ENCODE peak calls at places on chromosomes 6 and 20, in four cellular contexts. One of them, this sample, is unnamed.

GRCh38 chr6:158232445-158233213 is 64.5 kb downstream of the GTF2H5 start:
- DNase-seq in activated CD4-positive, alpha-beta memory T cell treated with anti-CD3 and anti-CD28 coated beads, Interleukin-2, amount 10 ng/mL, durations not matched to agents 7 days and 5 days: peak; percentile 48
- DNase-seq in foreskin fibroblast: peak; percentile 84
- DNase-seq in KG1: peak; percentile 7
- DNase-seq in this sample: peak; percentile 26

GRCh38 chr20:56630086-56630493 is 984 bp downstream of the TFAP2C start:
- DNase-seq in activated CD4-positive, alpha-beta memory T cell treated with anti-CD3 and anti-CD28 coated beads, Interleukin-2, amount 10 ng/mL, durations not matched to agents 7 days and 5 days: no peak
- DNase-seq in foreskin fibroblast: peak; percentile 95
- DNase-seq in KG1: peak; percentile 12
- DNase-seq in this sample: no peak

GRCh38 chr6:34132486-34133185 is 13.3 kb downstream of the GRM4 start:
- DNase-seq in activated CD4-positive, alpha-beta memory T cell treated with anti-CD3 and anti-CD28 coated beads, Interleukin-2, amount 10 ng/mL, durations not matched to agents 7 days and 5 days: peak; percentile 39
- DNase-seq in foreskin fibroblast: peak; percentile 65
- DNase-seq in KG1: no peak
- DNase-seq in this sample: no peak

GRCh38 chr6:7902221-7902620 is 8.4 kb downstream of the TXNDC5 start:
- DNase-seq in activated CD4-positive, alpha-beta memory T cell treated with anti-CD3 and anti-CD28 coated beads, Interleukin-2, amount 10 ng/mL, durations not matched to agents 7 days and 5 days: no peak
- DNase-seq in foreskin fibroblast: no peak
- DNase-seq in KG1: no peak
- DNase-seq in this sample: no peak

GRCh38 chr6:136525586-136526195 is 24.5 kb downstream of the MAP7 start:
- DNase-seq in activated CD4-positive, alpha-beta memory T cell treated with anti-CD3 and anti-CD28 coated beads, Interleukin-2, amount 10 ng/mL, durations not matched to agents 7 days and 5 days: no peak
- DNase-seq in foreskin fibroblast: peak; percentile 9
- DNase-seq in KG1: no peak
- DNase-seq in this sample: no peak

GRCh38 chr6:132122871-132123270 is 171.7 kb upstream of the CCN2 start:
- DNase-seq in activated CD4-positive, alpha-beta memory T cell treated with anti-CD3 and anti-CD28 coated beads, Interleukin-2, amount 10 ng/mL, durations not matched to agents 7 days and 5 days: no peak
- DNase-seq in foreskin fibroblast: no peak
- DNase-seq in KG1: no peak
- DNase-seq in this sample: peak; percentile 71

GRCh38 chr6:30881987-30882763 is 2.1 kb upstream of the DDR1 start:
- DNase-seq in activated CD4-positive, alpha-beta memory T cell treated with anti-CD3 and anti-CD28 coated beads, Interleukin-2, amount 10 ng/mL, durations not matched to agents 7 days and 5 days: no peak
- DNase-seq in foreskin fibroblast: peak; percentile 64
- DNase-seq in KG1: no peak
- DNase-seq in this sample: peak; percentile 36

GRCh38 chr6:43205849-43206248 is 23.4 kb downstream of the DNPH1 start:
- DNase-seq in activated CD4-positive, alpha-beta memory T cell treated with anti-CD3 and anti-CD28 coated beads, Interleukin-2, amount 10 ng/mL, durations not matched to agents 7 days and 5 days: no peak
- DNase-seq in foreskin fibroblast: no peak
- DNase-seq in KG1: no peak
- DNase-seq in this sample: no peak

GRCh38 chr6:163457637-163458561 is 43.4 kb downstream of the QKI start:
- DNase-seq in activated CD4-positive, alpha-beta memory T cell treated with anti-CD3 and anti-CD28 coated beads, Interleukin-2, amount 10 ng/mL, durations not matched to agents 7 days and 5 days: peak; percentile 18
- DNase-seq in foreskin fibroblast: peak; percentile 94
- DNase-seq in KG1: no peak
- DNase-seq in this sample: peak; percentile 88

GRCh38 chr6:147285087-147285855 is 81.1 kb downstream of the STXBP5 start:
- DNase-seq in activated CD4-positive, alpha-beta memory T cell treated with anti-CD3 and anti-CD28 coated beads, Interleukin-2, amount 10 ng/mL, durations not matched to agents 7 days and 5 days: no peak
- DNase-seq in foreskin fibroblast: peak; percentile 69
- DNase-seq in KG1: no peak
- DNase-seq in this sample: no peak

GRCh38 chr6:44128020-44128917 is 915 bp downstream of the TMEM63B start:
- DNase-seq in activated CD4-positive, alpha-beta memory T cell treated with anti-CD3 and anti-CD28 coated beads, Interleukin-2, amount 10 ng/mL, durations not matched to agents 7 days and 5 days: peak; percentile 23
- DNase-seq in foreskin fibroblast: peak; percentile 70
- DNase-seq in KG1: no peak
- DNase-seq in this sample: no peak

GRCh38 chr20:39067526-39068216 is 105.5 kb downstream of the DHX35 start:
- DNase-seq in activated CD4-positive, alpha-beta memory T cell treated with anti-CD3 and anti-CD28 coated beads, Interleukin-2, amount 10 ng/mL, durations not matched to agents 7 days and 5 days: no peak
- DNase-seq in foreskin fibroblast: peak; percentile 77
- DNase-seq in KG1: no peak
- DNase-seq in this sample: peak; percentile 10

GRCh38 chr6:107532707-107533106 is 42.8 kb downstream of the SOBP start:
- DNase-seq in activated CD4-positive, alpha-beta memory T cell treated with anti-CD3 and anti-CD28 coated beads, Interleukin-2, amount 10 ng/mL, durations not matched to agents 7 days and 5 days: no peak
- DNase-seq in foreskin fibroblast: peak; percentile 8
- DNase-seq in KG1: no peak
- DNase-seq in this sample: no peak

GRCh38 chr20:1894471-1894950 is 696 bp upstream of the SIRPA start:
- DNase-seq in activated CD4-positive, alpha-beta memory T cell treated with anti-CD3 and anti-CD28 coated beads, Interleukin-2, amount 10 ng/mL, durations not matched to agents 7 days and 5 days: no peak
- DNase-seq in foreskin fibroblast: peak; percentile 86
- DNase-seq in KG1: no peak
- DNase-seq in this sample: peak; percentile 29

GRCh38 chr6:31528307-31528777 is 420 bp upstream of the MCCD1 start:
- DNase-seq in activated CD4-positive, alpha-beta memory T cell treated with anti-CD3 and anti-CD28 coated beads, Interleukin-2, amount 10 ng/mL, durations not matched to agents 7 days and 5 days: no peak
- DNase-seq in foreskin fibroblast: peak; percentile 28
- DNase-seq in KG1: no peak
- DNase-seq in this sample: no peak

GRCh38 chr6:5126214-5126613 is 41.1 kb downstream of the PPP1R3G start:
- DNase-seq in activated CD4-positive, alpha-beta memory T cell treated with anti-CD3 and anti-CD28 coated beads, Interleukin-2, amount 10 ng/mL, durations not matched to agents 7 days and 5 days: no peak
- DNase-seq in foreskin fibroblast: peak; percentile 35
- DNase-seq in KG1: no peak
- DNase-seq in this sample: no peak

GRCh38 chr20:4047614-4048013 is 32.3 kb upstream of the RNF24 start:
- DNase-seq in activated CD4-positive, alpha-beta memory T cell treated with anti-CD3 and anti-CD28 coated beads, Interleukin-2, amount 10 ng/mL, durations not matched to agents 7 days and 5 days: no peak
- DNase-seq in foreskin fibroblast: no peak
- DNase-seq in KG1: no peak
- DNase-seq in this sample: no peak

GRCh38 chr20:2459981-2460751 is 10.4 kb downstream of the SNRPB start:
- DNase-seq in activated CD4-positive, alpha-beta memory T cell treated with anti-CD3 and anti-CD28 coated beads, Interleukin-2, amount 10 ng/mL, durations not matched to agents 7 days and 5 days: no peak
- DNase-seq in foreskin fibroblast: no peak
- DNase-seq in KG1: no peak
- DNase-seq in this sample: no peak

GRCh38 chr6:44906761-44907160 is 421.4 kb upstream of the RUNX2 start:
- DNase-seq in activated CD4-positive, alpha-beta memory T cell treated with anti-CD3 and anti-CD28 coated beads, Interleukin-2, amount 10 ng/mL, durations not matched to agents 7 days and 5 days: no peak
- DNase-seq in foreskin fibroblast: no peak
- DNase-seq in KG1: no peak
- DNase-seq in this sample: no peak

GRCh38 chr20:45892828-45893500 is 1.8 kb downstream of the CTSA start:
- DNase-seq in activated CD4-positive, alpha-beta memory T cell treated with anti-CD3 and anti-CD28 coated beads, Interleukin-2, amount 10 ng/mL, durations not matched to agents 7 days and 5 days: no peak
- DNase-seq in foreskin fibroblast: no peak
- DNase-seq in KG1: no peak
- DNase-seq in this sample: no peak

GRCh38 chr6:89689732-89690131 is 51.2 kb upstream of the LYRM2 start:
- DNase-seq in activated CD4-positive, alpha-beta memory T cell treated with anti-CD3 and anti-CD28 coated beads, Interleukin-2, amount 10 ng/mL, durations not matched to agents 7 days and 5 days: no peak
- DNase-seq in foreskin fibroblast: no peak
- DNase-seq in KG1: no peak
- DNase-seq in this sample: no peak